ENCODE peak calls at places on chromosome 3, in eight cellular contexts. U is body of pancreas, Q is sigmoid colon, K is right lobe of liver, Z is A549, R is heart left ventricle, D is breast epithelium, Y is H54. G is an unnamed sample.
A peak's percentile ranks its signal among the peaks of the same experiment; 100 is the strongest.

GRCh38 chr3:129506272-129506742 is 22.1 kb upstream of the RHO start:
- DNase-seq in U (no peak), Q (no peak), K (no peak), Z (no peak), R (peak; percentile 25), D (no peak), Y (no peak), G (no peak)

GRCh38 chr3:5055352-5056004 is 66.6 kb upstream of the ARL8B start:
- DNase-seq in U (no peak), Q (peak; percentile 19), K (no peak), Z (no peak), R (no peak), D (no peak), Y (no peak), G (no peak)

GRCh38 chr3:60536420-60536819 is 714.8 kb downstream of the FHIT start:
- DNase-seq in U (no peak), Q (no peak), K (no peak), Z (no peak), R (no peak), D (no peak), Y (no peak), G (no peak)

GRCh38 chr3:134299185-134299887 is 48.7 kb upstream of the RYK start:
- DNase-seq in U (no peak), Q (no peak), K (no peak), Z (no peak), R (no peak), D (no peak), Y (no peak), G (no peak)

GRCh38 chr3:15452156-15452555 is 24.8 kb downstream of the EAF1 start:
- DNase-seq in U (no peak), Q (no peak), K (no peak), Z (no peak), R (no peak), D (no peak), Y (no peak), G (no peak)

GRCh38 chr3:150274372-150274771 is 133.7 kb upstream of the TSC22D2 start:
- DNase-seq in U (no peak), Q (no peak), K (no peak), Z (no peak), R (no peak), D (no peak), Y (no peak), G (no peak)

GRCh38 chr3:181796641-181797040 is 84.9 kb downstream of the SOX2 start:
- DNase-seq in U (no peak), Q (no peak), K (no peak), Z (no peak), R (no peak), D (no peak), Y (no peak), G (no peak)

GRCh38 chr3:35426581-35426980 is 212.7 kb upstream of the ARPP21 start:
- DNase-seq in U (no peak), Q (no peak), K (no peak), Z (no peak), R (no peak), D (no peak), Y (no peak), G (no peak)

GRCh38 chr3:12750223-12750622 is 8.8 kb downstream of the TMEM40 start:
- DNase-seq in U (peak; percentile 79), Q (no peak), K (no peak), Z (peak; percentile 67), R (no peak), D (peak; percentile 61), Y (peak; percentile 47), G (no peak)

DNA sequence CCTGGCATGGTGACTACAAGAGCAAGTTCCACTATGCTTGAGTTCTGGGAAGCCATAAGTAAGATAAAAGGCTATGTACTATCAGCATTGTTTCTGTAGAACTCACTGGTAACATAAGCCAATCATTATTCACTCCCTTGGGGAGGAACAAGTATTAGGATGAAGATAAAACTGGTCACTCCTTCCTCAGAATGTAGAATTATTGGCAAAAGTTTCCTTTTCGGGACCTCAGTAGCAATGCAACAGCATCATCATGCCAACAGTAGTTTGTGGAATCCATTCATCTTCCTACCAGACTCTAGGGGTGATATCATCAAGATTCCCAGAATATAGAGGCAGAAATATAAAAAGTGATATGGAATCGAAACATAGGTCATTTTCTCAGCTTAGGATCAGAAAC is 209.6 kb downstream of the PLOD2 start:
- DNase-seq in U (no peak), Q (no peak), K (no peak), Z (no peak), R (no peak), D (no peak), Y (no peak), G (no peak)
- TF ChIP-seq POLR2A in U (no peak), Q (no peak), K (no peak), Z (no peak), R (no peak), D (no peak), Y (no peak), G (no peak)

GRCh38 chr3:71131893-71132314 is 451.6 kb downstream of the FOXP1 start:
- DNase-seq in U (peak; percentile 41), Q (no peak), K (no peak), Z (no peak), R (no peak), D (no peak), Y (no peak), G (no peak)

GRCh38 chr3:71128951-71129350 is 454.6 kb downstream of the FOXP1 start:
- DNase-seq in U (no peak), Q (no peak), K (no peak), Z (no peak), R (no peak), D (no peak), Y (no peak), G (no peak)

GRCh38 chr3:71129611-71130515 is 453.7 kb downstream of the FOXP1 start:
- DNase-seq in U (peak; percentile 41), Q (no peak), K (no peak), Z (peak; percentile 47), R (no peak), D (no peak), Y (no peak), G (no peak)

GRCh38 chr3:71131385-71131871 is 452.1 kb downstream of the FOXP1 start:
- DNase-seq in U (no peak), Q (no peak), K (no peak), Z (no peak), R (no peak), D (no peak), Y (no peak), G (no peak)

DNA sequence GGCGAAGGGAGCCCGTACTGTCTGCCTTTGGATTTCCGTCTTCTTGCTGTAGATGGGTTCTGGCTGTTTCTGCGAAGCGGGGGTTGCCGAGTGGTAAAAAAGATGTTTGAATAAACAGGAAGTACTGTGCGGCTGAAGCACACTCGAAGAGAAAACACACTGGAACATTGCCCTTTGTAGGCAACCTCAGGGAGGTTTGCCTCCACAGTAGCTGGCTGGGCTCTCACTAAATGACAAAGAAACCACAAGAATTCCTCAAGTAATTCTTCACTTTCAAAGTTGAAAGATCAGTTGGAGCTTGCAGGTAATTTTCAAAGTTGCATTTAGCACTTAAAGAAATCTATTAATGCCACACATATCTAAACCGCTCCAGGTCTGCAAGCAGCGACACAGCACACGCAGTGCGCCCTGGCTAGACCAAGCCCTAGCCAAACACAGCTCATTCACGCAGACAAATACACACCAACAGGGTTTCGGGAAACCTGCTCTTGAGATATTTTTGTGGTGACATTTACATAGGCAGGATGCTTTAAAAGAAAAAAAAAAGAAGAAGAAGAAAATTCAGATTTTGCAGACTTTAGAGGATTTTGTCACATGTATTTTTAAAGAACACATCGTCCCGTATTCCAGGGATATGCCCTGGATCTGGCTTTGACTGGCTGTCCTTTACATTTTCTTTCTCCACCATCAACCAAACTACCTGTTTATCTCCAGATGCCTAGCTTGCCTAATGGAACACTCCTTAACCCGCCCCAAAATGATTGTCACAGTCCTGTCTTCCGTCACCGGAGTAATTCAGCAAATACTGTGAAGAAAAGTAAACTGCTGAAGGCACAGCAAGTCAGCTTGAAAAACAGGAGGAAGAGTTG is 452.8 kb downstream of the FOXP1 start:
- DNase-seq in U (peak; percentile 74), Q (peak; percentile 86), K (peak; percentile 75), Z (peak; percentile 59), R (peak; percentile 73), D (peak; percentile 72), Y (peak; percentile 15), G (no peak)
- TF ChIP-seq POLR2A in U (peak; percentile 72), Q (peak; percentile 50), K (peak; percentile 82), Z (no peak), R (no peak), D (no peak), Y (no peak), G (peak; percentile 41)

GRCh38 chr3:40477671-40478070 is 749 bp downstream of the ZNF619 start:
- DNase-seq in U (no peak), Q (no peak), K (no peak), Z (no peak), R (no peak), D (no peak), Y (no peak), G (no peak)

GRCh38 chr3:40476478-40477470 is at the start of gene ZNF619:
- DNase-seq in U (peak; percentile 82), Q (peak; percentile 89), K (peak; percentile 87), Z (peak; percentile 68), R (peak; percentile 84), D (peak; percentile 53), Y (peak; percentile 62), G (no peak)
- TF ChIP-seq POLR2A in U (peak; percentile 71), Q (no peak), K (peak; percentile 36), Z (peak; percentile 8), R (no peak), D (no peak), Y (no peak), G (no peak)

DNA sequence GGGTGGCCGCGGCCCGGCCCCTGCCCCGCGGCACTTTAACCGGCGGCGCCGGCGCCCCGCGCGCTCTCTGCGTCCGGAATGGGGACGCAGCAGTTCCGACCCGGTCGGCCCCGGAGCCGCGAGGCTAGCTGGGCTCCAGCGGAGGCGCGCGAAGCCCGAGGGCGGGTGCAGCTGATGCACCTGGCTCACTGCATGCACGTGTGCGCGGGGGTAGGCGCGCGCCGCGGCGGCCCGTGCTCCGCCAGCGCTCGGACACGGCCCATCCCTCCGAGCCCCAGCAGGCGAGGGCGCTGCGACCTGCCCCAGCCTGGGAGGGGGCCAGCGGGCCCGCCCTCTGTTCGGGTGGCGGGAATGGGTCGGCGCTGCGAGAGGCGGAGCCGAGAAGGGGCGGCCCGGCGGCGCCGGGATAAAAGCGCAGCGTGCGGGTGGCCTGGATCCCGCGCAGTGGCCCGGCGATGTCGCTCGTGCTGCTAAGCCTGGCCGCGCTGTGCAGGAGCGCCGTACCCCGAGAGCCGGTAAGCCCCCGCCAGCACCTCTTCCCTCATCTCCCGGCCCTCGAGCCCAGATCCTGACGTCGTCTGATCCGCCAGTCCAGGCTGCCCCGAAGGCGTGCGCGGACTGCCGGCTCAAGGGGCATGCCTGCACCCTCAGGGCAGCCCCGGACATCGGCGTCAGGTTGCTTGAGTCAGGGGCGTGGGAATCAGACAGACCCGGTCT is at the start of the genes CHDH and IL17RB:
- DNase-seq in U (peak; percentile 92), Q (no peak), K (peak; percentile 95), Z (peak; percentile 49), R (peak; percentile 78), D (peak; percentile 76), Y (no peak), G (no peak)
- TF ChIP-seq POLR2A in U (peak; percentile 80), Q (peak; percentile 46), K (peak; percentile 92), Z (peak; percentile 56), R (no peak), D (no peak), Y (no peak), G (no peak)

GRCh38 chr3:156817931-156818765 is 8.0 kb upstream of the LEKR1 start:
- DNase-seq in U (no peak), Q (no peak), K (no peak), Z (no peak), R (no peak), D (no peak), Y (no peak), G (no peak)
- TF ChIP-seq POLR2A in U (no peak), Q (no peak), K (no peak), Z (no peak), R (no peak), D (no peak), Y (no peak), G (no peak)

GRCh38 chr3:88149516-88150362 is at the start of gene C3orf38:
- DNase-seq in U (peak; percentile 92), Q (peak; percentile 94), K (peak; percentile 91), Z (peak; percentile 97), R (peak; percentile 90), D (peak; percentile 84), Y (peak; percentile 71), G (no peak)
- TF ChIP-seq POLR2A in U (peak; percentile 80), Q (peak; percentile 43), K (peak; percentile 52), Z (peak; percentile 65), R (no peak), D (peak; percentile 52), Y (peak; percentile 55), G (no peak)

G was measured in vagina.